ENCODE peak calls at places on chromosomes 6 and 20, in four cellular contexts. X is mucosa of descending colon, Q is tibial nerve, M is GM12864. F is an unnamed sample.
A peak's percentile ranks its signal among the peaks of the same experiment; 100 is the strongest.

GRCh38 chr20:48845721-48846306 is 18.0 kb upstream of the PREX1 start:
- DNase-seq in X (no peak), M (no peak), Q (no peak), F (no peak)

GRCh38 chr6:117938324-117938995 is 31.4 kb downstream of the SLC35F1 start:
- DNase-seq in X (no peak), M (no peak), Q (no peak), F (no peak)

GRCh38 chr20:5971203-5971602 is 20.8 kb downstream of the MCM8 start:
- DNase-seq in X (no peak), Q (no peak), M (no peak), F (no peak)

GRCh38 chr6:44024597-44025219 is 102.5 kb downstream of the MRPL14 start:
- DNase-seq in X (no peak), Q (no peak), M (no peak), F (no peak)

GRCh38 chr6:167906899-167907298 is 80.2 kb downstream of the AFDN start:
- DNase-seq in M (no peak), X (peak; percentile 56), Q (no peak), F (no peak)

GRCh38 chr20:542777-543368 is 717 bp downstream of the CSNK2A1 start:
- DNase-seq in X (peak; percentile 71), M (no peak), Q (no peak), F (peak; percentile 57)

GRCh38 chr20:16216227-16217210 is 356.7 kb downstream of the KIF16B start:
- DNase-seq in Q (no peak), X (no peak), M (no peak), F (no peak)

GRCh38 chr6:138107752-138108592 is 753 bp upstream of the PERP start:
- DNase-seq in M (no peak), Q (no peak), X (peak; percentile 89), F (peak; percentile 29)

GRCh38 chr20:32823078-32823477 is 3.3 kb downstream of the MAPRE1 start:
- DNase-seq in Q (no peak), M (no peak), X (no peak), F (no peak)

GRCh38 chr6:156379946-156380707 is 397.1 kb upstream of the ARID1B start:
- DNase-seq in X (no peak), Q (no peak), M (no peak), F (no peak)

GRCh38 chr6:142367501-142368018 is 65.8 kb downstream of the ADGRG6 start:
- DNase-seq in X (no peak), Q (no peak), M (no peak), F (no peak)

GRCh38 chr6:100138346-100139022 is 144.5 kb upstream of the MCHR2 start:
- DNase-seq in Q (no peak), X (no peak), M (no peak), F (no peak)

GRCh38 chr6:9532621-9533557 is 882.0 kb downstream of the TFAP2A start:
- DNase-seq in X (no peak), M (no peak), Q (no peak), F (no peak)

GRCh38 chr6:16929814-16930213 is 168.6 kb upstream of the ATXN1 start:
- DNase-seq in M (no peak), Q (no peak), X (no peak), F (no peak)

GRCh38 chr20:38873050-38873581 is 53.1 kb upstream of the FAM83D start:
- DNase-seq in M (peak; percentile 84), Q (no peak), X (peak; percentile 75), F (peak; percentile 79)

GRCh38 chr20:43676368-43676767 is 9.5 kb downstream of the MYBL2 start:
- DNase-seq in M (no peak), X (no peak), Q (no peak), F (no peak)
- TF ChIP-seq CTCF in M (no peak), X (no peak), Q (no peak), F (no peak)

DNA sequence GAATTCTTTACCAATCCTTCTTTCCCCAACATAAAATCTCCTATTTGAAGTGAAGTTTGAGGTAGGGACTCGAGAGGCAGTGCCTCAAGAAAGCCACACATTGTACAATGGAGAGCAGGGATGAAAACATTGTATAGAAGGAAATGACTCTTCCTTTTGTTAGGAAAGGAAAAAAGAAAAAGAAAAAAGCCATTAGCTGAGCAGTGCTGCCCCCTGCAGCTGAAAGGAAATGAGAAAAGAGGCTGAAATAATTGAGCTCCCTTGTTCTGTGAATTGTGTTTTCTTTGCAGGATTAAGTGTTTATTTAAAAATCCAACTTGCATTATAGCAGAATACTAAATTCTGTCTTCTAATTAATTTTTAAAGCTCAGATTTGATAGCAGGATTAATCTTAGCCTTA is 162.9 kb upstream of the SASH1 start:
- DNase-seq in X (no peak), M (no peak), Q (no peak), F (peak; percentile 19)
- TF ChIP-seq CTCF in X (no peak), M (peak; percentile 30), Q (peak; percentile 61), F (peak; percentile 34)

GRCh38 chr6:15893556-15894253 is 230.9 kb upstream of the DTNBP1 start:
- DNase-seq in M (peak; percentile 76), X (no peak), Q (no peak), F (no peak)
- TF ChIP-seq CTCF in M (peak; percentile 63), X (peak; percentile 33), Q (no peak), F (peak; percentile 38)

GRCh38 chr6:14784596-14785360 is 461.1 kb upstream of the JARID2 start:
- DNase-seq in M (no peak), X (no peak), Q (no peak), F (no peak)

GRCh38 chr6:14787274-14787673 is 458.6 kb upstream of the JARID2 start:
- DNase-seq in M (no peak), X (no peak), Q (no peak), F (no peak)

GRCh38 chr6:14786455-14786854 is 459.4 kb upstream of the JARID2 start:
- DNase-seq in X (no peak), M (no peak), Q (no peak), F (no peak)

GRCh38 chr6:14786008-14786407 is 459.9 kb upstream of the JARID2 start:
- DNase-seq in M (no peak), Q (no peak), X (no peak), F (no peak)

DNA sequence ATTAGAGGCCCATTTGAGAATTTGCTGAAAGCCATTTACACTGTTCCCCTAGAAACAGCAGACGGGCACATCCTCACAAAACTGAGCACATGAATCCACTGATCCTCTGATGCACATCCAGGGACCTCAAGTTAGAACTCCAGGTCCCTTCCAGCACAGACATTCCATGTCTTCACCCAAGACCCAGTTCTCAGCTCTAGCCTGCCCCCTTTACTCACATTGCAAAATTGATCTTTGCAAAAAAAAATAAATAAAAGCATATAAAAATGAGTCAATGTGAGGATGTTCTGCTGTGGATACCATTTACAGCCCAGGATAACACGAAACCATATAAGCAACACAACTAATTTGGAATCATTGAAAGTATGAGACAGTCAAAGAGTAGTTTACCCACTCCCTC is 458.2 kb upstream of the JARID2 start:
- DNase-seq in Q (no peak), X (no peak), M (no peak), F (no peak)
- TF ChIP-seq CTCF in Q (no peak), X (no peak), M (no peak), F (no peak)

GRCh38 chr6:26411751-26412150 is 9.7 kb downstream of the BTN3A1 start:
- DNase-seq in X (no peak), Q (no peak), M (no peak), F (no peak)
- TF ChIP-seq CTCF in X (no peak), Q (no peak), M (no peak), F (no peak)

GRCh38 chr6:135743476-135743875 is 108.0 kb upstream of the PDE7B start:
- DNase-seq in X (no peak), M (no peak), Q (no peak), F (no peak)
- TF ChIP-seq CTCF in X (no peak), M (peak; percentile 4), Q (no peak), F (no peak)